ENCODE peak calls at places on chromosome 15, in ten cellular contexts. T is pancreas; J is fibroblast of lung; K is NCI-H1436; U is progenitor cell of endocrine pancreas; Q is activated CD8-positive, alpha-beta memory T cell treated with anti-CD3 and anti-CD28 coated beads for 4 hours; E is GM23248; P is left lung; Y is RKO; D is renal cortical epithelial cell. H is an unnamed sample.

GRCh38 chr15:89837134-89837829 is 22.6 kb upstream of the ANPEP start:
- DNase-seq in U (no peak), E (peak), K (no peak), Y (no peak), Q (no peak), P (no peak), T (peak), J (peak), D (peak), H (no peak)

GRCh38 chr15:67840747-67841634 is 1.1 kb upstream of the RNU6-1 start:
- DNase-seq in Y (peak), K (no peak), D (peak), U (no peak), Q (no peak), E (peak), T (no peak), J (peak), P (no peak), H (no peak)

GRCh38 chr15:45572627-45573026 is 14.6 kb upstream of the BLOC1S6 start:
- DNase-seq in Q (no peak), K (no peak), U (no peak), Y (no peak), J (no peak), E (no peak), T (no peak), D (no peak), P (no peak), H (no peak)

GRCh38 chr15:90002428-90002844 is 1.3 kb downstream of the ZNF710 start:
- DNase-seq in Q (no peak), P (peak), T (peak), K (peak), Y (peak), E (peak), D (peak), J (peak), U (peak), H (no peak)

GRCh38 chr15:33641069-33641468 is 327.2 kb upstream of the CHRM5 start:
- DNase-seq in T (no peak), J (no peak), D (no peak), U (no peak), K (no peak), E (no peak), Q (no peak), P (no peak), Y (no peak), H (no peak)

GRCh38 chr15:56126409-56126808 is 117.3 kb downstream of the RFX7 start:
- DNase-seq in T (no peak), Y (no peak), E (no peak), J (no peak), D (no peak), Q (no peak), K (no peak), P (no peak), U (no peak), H (no peak)

GRCh38 chr15:48025118-48025517 is 95.7 kb upstream of the SLC24A5 start:
- DNase-seq in Y (no peak), P (no peak), U (no peak), J (no peak), D (no peak), Q (no peak), T (no peak), E (peak), K (no peak), H (no peak)

GRCh38 chr15:94238539-94239118 is 7.3 kb downstream of the MCTP2 start:
- DNase-seq in Q (no peak), J (no peak), K (no peak), E (no peak), Y (no peak), U (no peak), T (no peak), P (no peak), D (no peak), H (no peak)

GRCh38 chr15:100284191-100284590 is 57.6 kb downstream of the ADAMTS17 start:
- DNase-seq in K (no peak), T (no peak), J (no peak), U (no peak), P (no peak), D (peak), Q (no peak), Y (no peak), E (no peak), H (no peak)

GRCh38 chr15:60363903-60364302 is 33.9 kb downstream of the ANXA2 start:
- DNase-seq in P (no peak), K (no peak), T (no peak), J (no peak), D (no peak), Q (no peak), Y (no peak), E (no peak), U (no peak), H (no peak)